ENCODE peak calls at places on chromosomes 3 and 15, in four cellular contexts. One of them, this sample, is unnamed.

GRCh38 chr3:47424434-47425382 is 43.9 kb downstream of the PTPN23 start:
- DNase-seq in dorsolateral prefrontal cortex: no peak
- DNase-seq in HFF-Myc: no peak
- DNase-seq in psoas muscle: peak
- DNase-seq in this sample: no peak

GRCh38 chr15:80931721-80932609 is 57.7 kb downstream of the MESD start:
- DNase-seq in dorsolateral prefrontal cortex: no peak
- DNase-seq in HFF-Myc: no peak
- DNase-seq in psoas muscle: peak
- DNase-seq in this sample: no peak

GRCh38 chr3:184629555-184630160 is 68.1 kb downstream of the EPHB3 start:
- DNase-seq in dorsolateral prefrontal cortex: no peak
- DNase-seq in HFF-Myc: no peak
- DNase-seq in psoas muscle: no peak
- DNase-seq in this sample: no peak

GRCh38 chr3:87895983-87896382 is 162.8 kb downstream of the CGGBP1 start:
- DNase-seq in dorsolateral prefrontal cortex: no peak
- DNase-seq in HFF-Myc: no peak
- DNase-seq in psoas muscle: no peak
- DNase-seq in this sample: no peak

GRCh38 chr3:172167892-172168648 is 128.7 kb downstream of the FNDC3B start:
- DNase-seq in dorsolateral prefrontal cortex: no peak
- DNase-seq in HFF-Myc: no peak
- DNase-seq in psoas muscle: no peak
- DNase-seq in this sample: no peak

GRCh38 chr3:132592211-132592610 is 4.9 kb upstream of the ACKR4 start:
- DNase-seq in dorsolateral prefrontal cortex: no peak
- DNase-seq in HFF-Myc: no peak
- DNase-seq in psoas muscle: no peak
- DNase-seq in this sample: no peak

GRCh38 chr3:128385080-128385832 is 81.4 kb downstream of the DNAJB8 start:
- DNase-seq in dorsolateral prefrontal cortex: no peak
- DNase-seq in HFF-Myc: peak
- DNase-seq in psoas muscle: peak
- DNase-seq in this sample: peak

GRCh38 chr3:177852408-177852807 is 655.1 kb upstream of the TBL1XR1 start:
- DNase-seq in dorsolateral prefrontal cortex: no peak
- DNase-seq in HFF-Myc: no peak
- DNase-seq in psoas muscle: no peak
- DNase-seq in this sample: no peak

GRCh38 chr3:163939926-163940325 is 1138.4 kb downstream of the SI start:
- DNase-seq in dorsolateral prefrontal cortex: no peak
- DNase-seq in HFF-Myc: no peak
- DNase-seq in psoas muscle: no peak
- DNase-seq in this sample: no peak

GRCh38 chr3:160016972-160017371 is 28.3 kb downstream of the IL12A start:
- DNase-seq in dorsolateral prefrontal cortex: no peak
- DNase-seq in HFF-Myc: no peak
- DNase-seq in psoas muscle: no peak
- DNase-seq in this sample: no peak

GRCh38 chr3:150090877-150091276 is 120.2 kb upstream of the PFN2 start:
- DNase-seq in dorsolateral prefrontal cortex: no peak
- DNase-seq in HFF-Myc: no peak
- DNase-seq in psoas muscle: no peak
- DNase-seq in this sample: no peak

GRCh38 chr3:143832433-143832832 is 15.8 kb downstream of the SLC9A9 start:
- DNase-seq in dorsolateral prefrontal cortex: no peak
- DNase-seq in HFF-Myc: no peak
- DNase-seq in psoas muscle: no peak
- DNase-seq in this sample: no peak

GRCh38 chr3:12054245-12054644 is 50.1 kb downstream of the SYN2 start:
- DNase-seq in dorsolateral prefrontal cortex: no peak
- DNase-seq in HFF-Myc: no peak
- DNase-seq in psoas muscle: no peak
- DNase-seq in this sample: no peak

GRCh38 chr3:51389423-51390183 is 1.5 kb upstream of the RBM15B start:
- DNase-seq in dorsolateral prefrontal cortex: peak
- DNase-seq in HFF-Myc: no peak
- DNase-seq in psoas muscle: peak
- DNase-seq in this sample: peak

DNA sequence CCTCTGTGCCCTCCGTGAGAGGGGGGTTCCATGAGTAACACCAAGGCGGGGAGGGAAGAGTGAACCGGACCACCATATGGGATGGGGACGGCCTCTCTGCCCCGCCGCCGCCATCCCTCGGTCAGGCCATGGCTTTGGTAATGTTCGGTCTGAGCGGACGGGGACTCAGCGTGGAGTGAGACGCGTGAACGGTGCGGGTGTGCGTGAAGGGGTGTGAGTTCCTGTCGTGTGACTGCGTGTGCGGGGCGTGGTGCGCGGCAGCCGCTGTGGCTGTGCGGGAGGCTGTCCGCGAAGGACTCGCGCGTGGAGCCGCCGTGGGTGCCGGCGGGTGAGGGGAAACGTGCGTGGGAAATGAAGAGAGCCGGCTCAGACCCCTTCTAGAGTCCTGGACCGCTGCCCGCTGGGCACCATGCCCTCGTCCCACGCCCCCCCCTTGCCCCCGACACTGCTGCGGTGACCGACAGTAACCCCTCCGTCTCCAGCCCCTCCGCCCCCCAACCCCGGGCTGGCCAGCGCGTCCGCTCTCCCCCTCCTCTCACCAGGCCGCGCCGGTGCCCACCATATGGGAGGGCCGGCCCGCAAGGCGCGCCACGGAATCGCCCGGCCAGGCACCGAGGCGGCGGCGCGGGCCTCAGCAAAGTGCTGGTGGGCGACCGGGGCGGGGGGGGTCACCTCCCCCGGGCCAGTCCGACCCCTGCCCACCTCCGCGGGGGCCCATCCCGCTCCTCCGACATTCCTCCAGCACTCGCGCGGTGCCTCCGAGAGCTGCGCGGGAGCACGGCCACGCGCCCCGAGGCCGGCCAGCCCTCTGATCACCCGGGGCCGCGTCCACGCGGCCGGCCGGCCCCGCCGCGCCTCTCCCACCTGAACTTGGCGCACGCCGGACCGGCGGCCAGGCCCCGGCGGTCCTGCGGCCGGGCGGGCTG is 572 bp downstream of the KLF15 start:
- DNase-seq in dorsolateral prefrontal cortex: peak
- DNase-seq in HFF-Myc: no peak
- DNase-seq in psoas muscle: peak
- DNase-seq in this sample: peak
- H3K4me3 ChIP-seq in dorsolateral prefrontal cortex: peak
- H3K4me3 ChIP-seq in HFF-Myc: peak
- H3K4me3 ChIP-seq in psoas muscle: peak
- H3K4me3 ChIP-seq in this sample: peak

GRCh38 chr15:38650936-38651327 is 86.3 kb upstream of the RASGRP1 start:
- DNase-seq in dorsolateral prefrontal cortex: no peak
- DNase-seq in HFF-Myc: no peak
- DNase-seq in psoas muscle: no peak
- DNase-seq in this sample: no peak
- H3K4me3 ChIP-seq in dorsolateral prefrontal cortex: no peak
- H3K4me3 ChIP-seq in HFF-Myc: no peak
- H3K4me3 ChIP-seq in psoas muscle: no peak
- H3K4me3 ChIP-seq in this sample: no peak

DNA sequence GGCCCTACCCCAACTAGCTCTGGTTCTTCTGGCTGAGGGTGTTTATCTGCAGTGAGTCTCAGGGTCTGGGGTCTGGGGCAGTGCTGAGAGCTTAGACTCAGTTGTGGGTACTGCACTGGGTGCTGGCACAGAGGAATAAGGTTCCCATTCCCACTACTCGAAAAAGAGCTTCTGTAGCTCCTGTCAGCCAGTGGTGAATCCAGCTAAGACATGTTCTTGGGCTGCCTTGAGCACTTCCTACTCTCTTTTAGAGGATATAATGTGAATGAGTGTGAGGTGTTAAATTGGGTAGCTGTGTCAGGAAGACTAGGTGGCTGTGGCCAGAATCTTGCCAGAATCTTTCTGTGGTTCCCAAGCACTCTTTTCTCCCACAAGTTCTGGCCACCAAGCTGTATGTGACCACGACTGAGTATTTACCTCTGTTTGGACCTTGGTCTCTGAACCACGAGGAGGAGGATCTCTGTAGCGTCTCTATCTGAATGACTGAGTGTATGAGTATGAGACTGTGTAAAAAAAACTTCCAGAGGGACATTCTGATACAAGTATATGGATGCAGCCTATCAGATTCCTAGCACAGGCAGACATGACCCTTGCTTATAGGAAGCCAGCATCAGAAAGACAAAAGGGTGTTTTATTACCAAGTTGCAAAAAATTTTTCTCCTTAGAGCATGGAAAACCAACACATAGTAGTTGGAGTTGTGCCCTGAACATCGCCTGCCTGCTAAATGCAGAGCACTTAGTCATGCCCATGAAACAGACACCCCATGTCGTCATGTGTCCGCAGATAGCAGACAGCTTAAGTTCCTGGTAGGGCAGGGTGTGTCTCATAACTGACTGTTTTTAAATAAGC is 30.6 kb downstream of the DAG1 start:
- DNase-seq in dorsolateral prefrontal cortex: peak
- DNase-seq in HFF-Myc: peak
- DNase-seq in psoas muscle: peak
- DNase-seq in this sample: peak
- H3K4me3 ChIP-seq in dorsolateral prefrontal cortex: no peak
- H3K4me3 ChIP-seq in HFF-Myc: peak
- H3K4me3 ChIP-seq in psoas muscle: peak
- H3K4me3 ChIP-seq in this sample: no peak

GRCh38 chr3:106130384-106131084 is 261.7 kb upstream of the CBLB start:
- DNase-seq in dorsolateral prefrontal cortex: no peak
- DNase-seq in HFF-Myc: peak
- DNase-seq in psoas muscle: no peak
- DNase-seq in this sample: no peak
- H3K4me3 ChIP-seq in dorsolateral prefrontal cortex: no peak
- H3K4me3 ChIP-seq in HFF-Myc: no peak
- H3K4me3 ChIP-seq in psoas muscle: no peak
- H3K4me3 ChIP-seq in this sample: no peak

DNA sequence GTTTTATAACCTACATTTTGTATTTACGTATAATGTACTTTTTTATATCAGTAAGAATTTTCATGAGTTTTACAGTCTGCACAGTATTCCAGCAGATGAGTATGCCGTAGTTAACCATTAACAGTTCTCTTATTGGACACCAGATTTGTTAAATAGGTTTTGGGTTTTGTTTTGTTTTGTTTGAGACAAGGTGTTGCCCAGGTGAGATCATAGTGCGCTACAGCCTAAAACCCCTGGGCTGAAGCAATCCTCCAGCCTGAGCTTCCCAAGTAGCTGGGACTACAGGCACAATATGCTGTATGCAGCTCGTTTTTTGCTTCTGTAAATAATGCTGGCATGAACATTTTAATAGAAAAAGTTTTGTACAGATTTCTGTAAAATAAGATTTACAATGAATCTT is 88.6 kb upstream of the CHD2 start:
- DNase-seq in dorsolateral prefrontal cortex: no peak
- DNase-seq in HFF-Myc: no peak
- DNase-seq in psoas muscle: no peak
- DNase-seq in this sample: no peak
- H3K4me3 ChIP-seq in dorsolateral prefrontal cortex: peak
- H3K4me3 ChIP-seq in HFF-Myc: no peak
- H3K4me3 ChIP-seq in psoas muscle: peak
- H3K4me3 ChIP-seq in this sample: no peak